ENCODE peak calls at places on chromosomes 13 and 19, in six cellular contexts. E is GM23338, P is AG04450, S is astrocyte of the spinal cord, K is DND-41, L is A673. M is an unnamed sample.

GRCh38 chr13:113656015-113656588 is 1.9 kb downstream of the ATP4B start:
- DNase-seq in E (no peak), P (no peak), S (no peak), K (no peak), L (no peak), M (no peak)

GRCh38 chr19:40662925-40663711 is 27.3 kb downstream of the NUMBL start:
- DNase-seq in E (peak), P (peak), S (peak), K (peak), L (peak), M (peak)

GRCh38 chr19:13208131-13208963 is 58.1 kb downstream of the IER2 start:
- DNase-seq in E (no peak), P (peak), S (peak), K (no peak), L (peak), M (no peak)

GRCh38 chr19:20444202-20444885 is 121.2 kb downstream of the ZNF737 start:
- DNase-seq in E (no peak), P (no peak), S (no peak), K (no peak), L (no peak), M (no peak)

GRCh38 chr19:14639536-14640277 is 34.9 kb downstream of the ADGRE3 start:
- DNase-seq in E (no peak), P (no peak), S (no peak), K (no peak), L (no peak), M (no peak)

GRCh38 chr13:68714292-68714691 is 1393.3 kb upstream of the ATXN8OS start:
- DNase-seq in E (peak), P (no peak), S (no peak), K (no peak), L (no peak), M (no peak)

GRCh38 chr13:97194473-97194872 is 27.7 kb upstream of the MBNL2 start:
- DNase-seq in E (peak), P (no peak), S (peak), K (no peak), L (no peak), M (peak)

GRCh38 chr19:6238256-6238642 is 41.5 kb downstream of the MLLT1 start:
- DNase-seq in E (no peak), P (no peak), S (no peak), K (no peak), L (no peak), M (no peak)

GRCh38 chr19:12778905-12779161 is 3.5 kb upstream of the HOOK2 start:
- DNase-seq in E (peak), P (no peak), S (no peak), K (no peak), L (no peak), M (no peak)

GRCh38 chr13:102913924-102914628 is 68.2 kb downstream of the ERCC5 start:
- DNase-seq in E (no peak), P (no peak), S (peak), K (no peak), L (peak), M (peak)

GRCh38 chr13:74464656-74465055 is 330.5 kb upstream of the KLF12 start:
- DNase-seq in E (no peak), P (no peak), S (peak), K (no peak), L (peak), M (no peak)

GRCh38 chr19:52331757-52332156 is 4.3 kb upstream of the ZNF610 start:
- DNase-seq in E (no peak), P (no peak), S (peak), K (no peak), L (no peak), M (no peak)

GRCh38 chr13:98484289-98485219 is 92.4 kb downstream of the STK24 start:
- DNase-seq in E (peak), P (no peak), S (peak), K (no peak), L (peak), M (peak)

GRCh38 chr13:18235756-18236527 is 945.7 kb downstream of the TUBA3C start:
- DNase-seq in E (no peak), P (no peak), S (no peak), K (no peak), L (no peak), M (no peak)

GRCh38 chr19:55173717-55174409 is 6.2 kb downstream of the SYT5 start:
- DNase-seq in E (peak), P (no peak), S (peak), K (peak), L (peak), M (peak)

GRCh38 chr19:43594710-43595604 is 977 bp downstream of the IRGQ start:
- DNase-seq in E (peak), P (no peak), S (peak), K (peak), L (peak), M (peak)

GRCh38 chr13:46087481-46087880 is 17.4 kb downstream of the CPB2 start:
- DNase-seq in E (no peak), P (no peak), S (no peak), K (no peak), L (no peak), M (no peak)

GRCh38 chr13:97211357-97211756 is 10.8 kb upstream of the MBNL2 start:
- DNase-seq in E (no peak), P (no peak), S (peak), K (no peak), L (no peak), M (no peak)

GRCh38 chr13:98313938-98314292 is 136.8 kb upstream of the RNF113B start:
- DNase-seq in E (no peak), P (no peak), S (no peak), K (no peak), L (no peak), M (no peak)

GRCh38 chr13:97231118-97231831 is 9.1 kb downstream of the MBNL2 start:
- DNase-seq in E (no peak), P (no peak), S (no peak), K (no peak), L (no peak), M (peak)

GRCh38 chr13:72864142-72865035 is 82.5 kb downstream of the PIBF1 start:
- DNase-seq in E (no peak), P (peak), S (peak), K (no peak), L (no peak), M (no peak)

GRCh38 chr13:104936304-104936703 is 1599.2 kb downstream of the EFNB2 start:
- DNase-seq in E (no peak), P (no peak), S (no peak), K (no peak), L (no peak), M (no peak)

GRCh38 chr19:14472202-14472961 is 2.8 kb downstream of the PTGER1 start:
- DNase-seq in E (peak), P (no peak), S (peak), K (peak), L (peak), M (peak)

GRCh38 chr13:108902557-108903155 is 273.2 kb downstream of the MYO16 start:
- DNase-seq in E (no peak), P (no peak), S (no peak), K (no peak), L (no peak), M (peak)

GRCh38 chr13:108463365-108463764 is 166.0 kb upstream of the MYO16 start:
- DNase-seq in E (no peak), P (peak), S (peak), K (no peak), L (peak), M (peak)

GRCh38 chr13:45519473-45519872 is 54.7 kb downstream of the COG3 start:
- DNase-seq in E (no peak), P (no peak), S (no peak), K (no peak), L (no peak), M (no peak)

GRCh38 chr13:42971670-42972355 is 20.2 kb downstream of the EPSTI1 start:
- DNase-seq in E (no peak), P (no peak), S (no peak), K (no peak), L (no peak), M (no peak)

GRCh38 chr13:45200701-45201230 is at the start of gene KCTD4:
- DNase-seq in E (no peak), P (no peak), S (peak), K (no peak), L (no peak), M (peak)

GRCh38 chr13:21747456-21747855 is 76.6 kb downstream of the FGF9 start:
- DNase-seq in E (no peak), P (no peak), S (no peak), K (no peak), L (no peak), M (no peak)

GRCh38 chr13:42478531-42479156 is 95.3 kb upstream of the TNFSF11 start:
- DNase-seq in E (peak), P (no peak), S (peak), K (no peak), L (peak), M (peak)

GRCh38 chr19:8423821-8424223 is 10.7 kb downstream of the MARCHF2 start:
- DNase-seq in E (peak), P (peak), S (peak), K (no peak), L (peak), M (peak)

GRCh38 chr13:114108894-114109293 is 23.5 kb downstream of the RASA3 start:
- DNase-seq in E (no peak), P (no peak), S (no peak), K (no peak), L (no peak), M (no peak)

GRCh38 chr13:63088226-63088625 is 1672.6 kb upstream of the PCDH20 start:
- DNase-seq in E (no peak), P (no peak), S (peak), K (no peak), L (no peak), M (no peak)

GRCh38 chr19:10363789-10364281 is 16.5 kb downstream of the TYK2 start:
- DNase-seq in E (no peak), P (no peak), S (peak), K (no peak), L (no peak), M (peak)

GRCh38 chr13:110640591-110641029 is 25.3 kb downstream of the NAXD start:
- DNase-seq in E (no peak), P (no peak), S (peak), K (no peak), L (no peak), M (no peak)

GRCh38 chr19:29526730-29527499 is 1.1 kb downstream of the VSTM2B start:
- DNase-seq in E (peak), P (no peak), S (no peak), K (no peak), L (peak), M (no peak)

GRCh38 chr19:42125536-42125935 is 6.7 kb downstream of the POU2F2 start:
- DNase-seq in E (peak), P (no peak), S (no peak), K (no peak), L (no peak), M (no peak)

DNA sequence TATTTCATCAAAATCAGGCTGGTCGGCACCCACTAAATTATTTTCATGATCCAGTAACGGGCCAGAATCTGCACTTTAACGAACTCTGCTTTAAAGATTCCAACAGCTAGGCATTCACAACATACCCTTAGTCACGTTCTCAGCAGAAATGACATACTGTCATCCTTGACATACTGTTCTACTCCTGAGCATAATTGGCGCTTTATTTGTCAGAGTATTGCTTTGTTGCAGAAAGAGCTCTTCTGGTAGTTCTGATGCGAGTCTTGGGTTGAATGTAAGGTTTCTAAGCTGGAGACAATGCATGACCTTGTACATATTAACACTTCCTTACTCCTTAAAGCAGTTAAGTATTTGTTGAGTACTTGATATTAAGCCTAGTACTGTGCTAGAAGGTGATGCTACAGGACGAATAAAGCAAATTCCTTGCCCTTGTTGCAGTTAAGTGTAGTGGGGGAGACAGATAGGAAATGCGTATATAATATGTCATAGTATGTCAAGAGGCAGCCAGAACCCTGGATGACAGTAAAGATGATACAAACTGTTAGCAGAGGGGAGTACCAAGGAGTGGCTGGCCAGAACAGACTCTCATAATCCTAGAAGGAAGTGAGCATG is 32.2 kb downstream of the FRY start:
- DNase-seq in E (no peak), P (no peak), S (no peak), K (no peak), L (no peak), M (no peak)
- H3K4me3 ChIP-seq in E (no peak), P (no peak), S (no peak), K (no peak), L (no peak), M (no peak)

DNA sequence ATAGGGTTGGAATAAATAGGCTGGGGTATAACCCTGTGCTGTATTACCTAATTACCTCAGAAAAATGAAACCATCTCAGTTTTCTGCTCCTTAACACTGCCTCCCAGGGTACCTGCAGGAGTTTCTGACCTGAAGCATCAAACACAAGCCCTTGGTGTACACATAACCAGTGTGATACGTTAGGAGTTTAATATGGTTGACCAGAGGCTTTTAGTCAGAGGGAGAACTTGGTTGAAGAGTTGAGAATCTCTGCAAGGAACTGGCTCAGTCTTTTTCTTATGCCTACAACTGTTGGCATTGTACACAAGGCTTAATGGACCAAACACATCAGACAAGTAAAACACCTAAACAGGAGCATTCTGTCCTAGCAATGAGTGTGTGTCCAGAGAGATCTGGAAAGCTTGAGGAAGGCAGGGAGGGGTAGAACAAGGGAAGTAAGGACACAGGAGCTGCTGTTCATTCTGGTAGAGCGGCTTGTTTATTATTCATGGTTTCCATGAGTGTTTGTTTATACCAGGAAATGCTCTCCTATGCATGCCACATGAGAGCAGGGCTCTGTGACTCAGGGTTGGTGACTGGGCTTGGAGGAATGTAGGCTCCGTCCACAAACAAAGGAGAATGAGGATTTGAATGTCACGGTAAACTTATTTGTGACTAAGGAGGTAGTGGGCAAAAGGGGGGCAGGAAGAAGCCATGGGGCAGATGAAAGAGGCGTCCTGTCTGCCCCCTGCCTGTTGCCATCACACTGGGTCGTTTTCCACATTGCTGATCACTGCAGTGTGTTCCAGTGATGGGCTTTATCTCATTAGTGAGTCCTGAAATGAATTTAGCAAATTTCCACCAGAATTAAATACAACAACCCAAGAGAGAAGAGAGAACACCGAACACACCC is 11.9 kb upstream of the SPATA13 start:
- DNase-seq in E (peak), P (peak), S (peak), K (no peak), L (peak), M (peak)
- TF ChIP-seq CTCF in E (no peak), P (peak), S (no peak), K (no peak), L (no peak), M (no peak)

DNA sequence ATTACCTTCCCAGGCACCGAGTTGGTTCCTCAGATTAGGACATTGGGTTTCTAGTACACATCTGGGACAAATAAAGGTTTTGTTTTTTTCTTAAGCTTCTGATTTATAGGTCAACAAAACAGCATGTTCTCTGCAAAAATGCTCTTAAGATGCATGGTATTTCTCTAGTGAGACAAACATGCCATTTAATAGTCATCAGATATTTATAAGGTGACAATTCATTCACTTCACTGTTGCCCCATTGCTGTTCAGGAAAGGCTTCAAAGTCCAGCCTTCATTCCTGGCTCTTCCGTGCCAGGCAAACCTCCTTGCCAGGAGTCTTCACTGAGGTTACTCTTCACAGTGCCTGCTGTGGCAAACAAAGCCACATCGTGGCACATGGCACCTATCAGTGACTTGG is 156.3 kb upstream of the FNDC3A start:
- DNase-seq in E (no peak), P (no peak), S (no peak), K (no peak), L (no peak), M (no peak)
- H3K4me3 ChIP-seq in E (no peak), P (no peak), S (no peak), K (no peak), L (no peak), M (no peak)

GRCh38 chr19:18161691-18162039 is 8.7 kb downstream of the PIK3R2 start:
- DNase-seq in E (no peak), P (no peak), S (no peak), K (no peak), L (no peak), M (no peak)
- TF ChIP-seq CTCF in E (no peak), P (no peak), S (no peak), K (no peak), L (no peak), M (peak)

DNA sequence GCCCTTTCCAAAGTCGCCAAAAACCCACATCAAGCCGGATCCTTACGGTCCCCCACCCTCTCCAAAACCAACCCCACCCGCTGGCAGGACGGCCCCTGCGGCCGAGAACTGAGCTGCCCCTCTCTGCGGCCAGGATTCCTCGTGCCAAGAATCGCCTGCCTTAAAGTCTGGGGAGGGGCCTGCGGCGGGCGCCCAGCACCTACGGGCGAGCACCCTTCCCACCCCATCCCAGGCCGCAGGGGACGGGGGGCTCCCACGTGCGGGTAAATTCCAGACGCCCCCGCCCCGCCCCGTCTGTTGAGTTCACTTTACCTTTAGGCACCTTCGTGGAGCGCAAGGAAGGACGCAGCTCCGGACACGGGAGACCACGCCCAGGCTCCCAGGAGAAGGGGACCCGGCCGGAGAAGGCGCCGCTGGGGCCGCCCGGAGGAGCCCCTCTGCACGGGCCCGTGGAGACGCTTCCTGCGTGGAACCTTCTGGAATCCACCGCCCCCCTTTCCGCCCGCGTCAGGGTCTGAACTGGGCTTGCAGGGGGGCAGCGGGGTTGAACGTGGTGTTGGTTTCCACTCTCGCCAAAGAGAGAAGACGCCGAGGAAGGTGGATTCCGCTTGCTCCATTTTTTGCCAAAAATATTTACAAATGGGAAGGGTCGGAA is 22.8 kb downstream of the ONECUT3 start:
- DNase-seq in E (no peak), P (no peak), S (no peak), K (no peak), L (no peak), M (no peak)
- H3K4me3 ChIP-seq in E (peak), P (no peak), S (no peak), K (no peak), L (no peak), M (no peak)

GRCh38 chr13:75760182-75760981 is 124.3 kb downstream of the LMO7 start:
- DNase-seq in E (no peak), P (no peak), S (no peak), K (no peak), L (no peak), M (peak)
- TF ChIP-seq CTCF in E (no peak), P (peak), S (no peak), K (no peak), L (peak), M (peak)

DNA sequence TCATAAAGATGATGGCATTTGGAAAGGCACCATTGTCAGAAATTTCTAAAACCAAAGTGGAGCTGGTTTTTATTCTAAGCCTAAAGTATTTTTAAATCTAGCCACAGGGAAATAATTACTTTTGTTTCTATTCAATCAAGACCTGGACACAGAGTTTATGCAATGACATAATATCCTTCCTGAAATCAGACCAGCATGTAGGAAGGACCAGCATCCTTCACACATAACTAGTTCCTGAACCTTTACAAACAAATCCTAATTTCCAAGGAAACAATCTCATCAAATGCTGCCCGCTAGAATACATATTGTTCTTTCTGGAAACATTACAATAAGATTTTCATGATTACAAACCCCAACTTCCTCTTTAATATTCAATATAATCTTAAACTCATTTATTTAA is 1.5 kb downstream of the STARD13 start:
- DNase-seq in E (no peak), P (no peak), S (peak), K (no peak), L (no peak), M (no peak)
- H3K4me3 ChIP-seq in E (peak), P (peak), S (peak), K (no peak), L (peak), M (peak)

DNA sequence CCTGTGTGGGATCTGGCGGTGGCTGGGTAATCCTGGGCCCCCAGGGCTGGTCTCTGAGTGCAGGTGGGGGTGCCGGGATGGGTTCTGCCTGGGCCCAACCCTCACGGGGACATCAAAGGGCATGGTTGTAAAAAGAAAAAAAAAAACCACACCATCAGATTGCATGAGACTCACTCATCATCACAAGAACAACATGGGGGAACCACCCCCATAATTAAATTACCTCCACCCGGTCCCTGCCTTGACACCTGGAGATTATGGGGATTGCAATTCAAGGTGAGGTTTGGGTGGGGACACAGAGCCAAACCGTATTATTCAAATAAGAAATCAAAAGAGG is 14.3 kb downstream of the C1QTNF9 start:
- DNase-seq in E (no peak), P (no peak), S (no peak), K (no peak), L (no peak), M (no peak)
- TF ChIP-seq CTCF in E (no peak), P (no peak), S (no peak), K (no peak), L (no peak), M (no peak)

M was measured in epithelial cell of esophagus.